ENCODE peak calls at places on chromosome 7, in nine cellular contexts. I, S, A, U, L, V, J, D and B are unnamed samples.

GRCh38 chr7:132251327-132251659 is 325.0 kb downstream of the PLXNA4 start:
- DNase-seq in L (no peak), U (no peak), D (no peak), A (no peak), V (no peak), J (no peak), I (no peak), S (no peak), B (no peak)

GRCh38 chr7:16055263-16055976 is 365.9 kb downstream of the CRPPA start:
- DNase-seq in L (no peak), D (no peak), V (no peak), S (no peak), I (no peak), U (no peak), A (no peak), J (no peak), B (no peak)

GRCh38 chr7:150727381-150727780 is 9.8 kb upstream of the GIMAP5 start:
- DNase-seq in J (no peak), L (no peak), S (no peak), D (no peak), I (no peak), U (no peak), V (no peak), A (no peak), B (no peak)

GRCh38 chr7:50921114-50921513 is 138.4 kb upstream of the GRB10 start:
- DNase-seq in V (no peak), U (no peak), A (no peak), I (no peak), L (no peak), S (no peak), J (no peak), D (no peak), B (no peak)

GRCh38 chr7:134468054-134468453 is 9.2 kb upstream of the AKR1B1 start:
- DNase-seq in S (no peak), V (no peak), D (no peak), J (no peak), L (no peak), U (no peak), I (no peak), A (no peak), B (no peak)

GRCh38 chr7:112495820-112496462 is 15.2 kb downstream of the LSMEM1 start:
- DNase-seq in L (no peak), I (peak), A (no peak), U (peak), D (peak), V (peak), S (peak), J (peak), B (peak)

GRCh38 chr7:154364156-154364555 is 312.0 kb downstream of the DPP6 start:
- DNase-seq in A (no peak), D (no peak), V (no peak), J (no peak), S (no peak), U (no peak), I (no peak), L (no peak), B (no peak)

GRCh38 chr7:90210925-90211324 is 615 bp upstream of the STEAP2 start:
- DNase-seq in D (no peak), J (no peak), L (no peak), V (no peak), I (no peak), S (peak), U (no peak), A (no peak), B (no peak)

GRCh38 chr7:1738511-1738910 is 68.4 kb downstream of the ELFN1 start:
- DNase-seq in J (no peak), L (no peak), U (no peak), V (no peak), S (no peak), I (peak), D (no peak), A (no peak), B (no peak)

GRCh38 chr7:131105803-131106680 is 221.6 kb upstream of the MKLN1 start:
- DNase-seq in L (peak), A (no peak), S (peak), D (peak), J (peak), V (peak), U (peak), I (peak), B (peak)

GRCh38 chr7:38311329-38311937 is 38.0 kb upstream of the TARP start:
- DNase-seq in J (no peak), V (peak), I (no peak), D (no peak), A (no peak), U (no peak), S (no peak), L (no peak), B (peak)